ENCODE peak calls at places on chromosomes 12 and 14, in four cellular contexts. P is sigmoid colon; M is mammary epithelial cell; S is CD8-positive, alpha-beta T cell. E is an unnamed sample.

GRCh38 chr14:32201816-32202467 is at the start of gene RNU6-7:
- DNase-seq in P (peak; percentile 70), M (peak; percentile 15), S (no peak), E (no peak)

GRCh38 chr14:51462182-51462581 is 189.5 kb upstream of the FRMD6 start:
- DNase-seq in P (no peak), M (peak; percentile 85), S (no peak), E (peak; percentile 70)

GRCh38 chr14:21039585-21040369 is 2.4 kb upstream of the RNASE7 start:
- DNase-seq in P (peak; percentile 81), M (peak; percentile 66), S (no peak), E (no peak)

GRCh38 chr12:24820872-24821271 is 128.0 kb downstream of the BCAT1 start:
- DNase-seq in P (no peak), M (no peak), S (no peak), E (no peak)

GRCh38 chr14:67187826-67188225 is 1.4 kb upstream of the GARIN2 start:
- DNase-seq in P (no peak), M (peak; percentile 90), S (no peak), E (peak; percentile 52)

GRCh38 chr12:19925881-19926665 is 442.3 kb upstream of the PDE3A start:
- DNase-seq in P (no peak), M (no peak), S (no peak), E (no peak)

GRCh38 chr14:76589246-76589645 is 172.0 kb upstream of the VASH1 start:
- DNase-seq in P (no peak), M (peak; percentile 44), S (no peak), E (peak; percentile 56)

GRCh38 chr12:132703611-132704010 is 7.0 kb upstream of the PGAM5 start:
- DNase-seq in P (no peak), M (no peak), S (no peak), E (no peak)

GRCh38 chr14:59243174-59243573 is 54.7 kb downstream of the DAAM1 start:
- DNase-seq in P (no peak), M (no peak), S (no peak), E (no peak)

GRCh38 chr12:113366827-113367226 is 8.4 kb downstream of the PLBD2 start:
- DNase-seq in P (no peak), M (no peak), S (no peak), E (no peak)

GRCh38 chr12:113370923-113371682 is 12.7 kb downstream of the PLBD2 start:
- DNase-seq in P (no peak), M (no peak), S (no peak), E (no peak)

GRCh38 chr12:113369391-113369790 is 11.0 kb downstream of the PLBD2 start:
- DNase-seq in P (no peak), M (no peak), S (no peak), E (no peak)

GRCh38 chr12:113365639-113366395 is 7.4 kb downstream of the PLBD2 start:
- DNase-seq in P (no peak), M (no peak), S (no peak), E (no peak)

DNA sequence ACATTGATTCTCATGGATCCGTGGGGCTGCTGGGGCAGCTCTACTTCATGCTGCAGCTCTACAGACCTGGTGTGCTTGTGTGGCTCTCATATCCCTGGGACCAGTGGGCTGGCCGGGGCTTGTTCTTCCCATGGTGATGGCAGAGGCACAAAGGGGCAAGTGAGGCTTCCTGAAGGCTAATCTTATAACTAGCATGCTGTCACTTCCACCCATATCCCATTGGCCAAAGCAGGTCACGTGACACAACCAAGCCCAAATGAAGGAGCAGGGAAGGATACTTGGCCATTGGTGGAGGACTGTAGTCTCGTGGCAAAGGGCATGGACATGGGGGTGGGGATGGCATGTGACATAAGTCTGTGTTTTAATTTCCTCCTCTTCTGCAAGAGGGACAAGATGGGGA is 9.9 kb downstream of the PLBD2 start:
- DNase-seq in P (no peak), M (no peak), S (no peak), E (no peak)
- H3K27ac ChIP-seq in P (no peak overlapping the region), M (no peak overlapping the region), S (no peak overlapping the region), E (no peak overlapping the region)

DNA sequence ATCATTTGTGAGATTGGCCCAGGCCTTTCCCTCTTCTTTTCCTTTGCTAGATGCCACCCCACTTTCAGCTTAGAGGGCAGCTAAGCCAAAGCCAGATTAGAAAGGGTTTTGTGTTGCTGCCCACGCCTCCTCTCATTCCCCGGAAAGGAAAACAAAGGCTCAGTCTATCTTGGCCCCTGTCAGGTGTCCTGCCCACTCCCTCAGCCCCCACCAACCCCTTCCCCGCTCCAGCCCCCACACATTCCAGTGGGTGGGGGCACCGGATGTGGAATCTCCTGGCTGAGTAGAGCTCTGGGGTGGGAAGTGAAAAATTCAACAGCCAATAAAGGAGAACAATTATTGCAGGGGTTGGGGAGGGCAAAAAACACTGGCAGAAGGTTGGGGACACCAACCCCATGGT is 2.2 kb upstream of the RDH5 start:
- DNase-seq in P (no peak), M (no peak), S (no peak), E (no peak)
- H3K4me1 ChIP-seq in P (peaks cover 84% of the 10 kb centered on the region), M (peaks cover 65% of the 10 kb centered on the region), S (peaks cover 23% of the 10 kb centered on the region), E (peaks cover 41% of the 10 kb centered on the region)

DNA sequence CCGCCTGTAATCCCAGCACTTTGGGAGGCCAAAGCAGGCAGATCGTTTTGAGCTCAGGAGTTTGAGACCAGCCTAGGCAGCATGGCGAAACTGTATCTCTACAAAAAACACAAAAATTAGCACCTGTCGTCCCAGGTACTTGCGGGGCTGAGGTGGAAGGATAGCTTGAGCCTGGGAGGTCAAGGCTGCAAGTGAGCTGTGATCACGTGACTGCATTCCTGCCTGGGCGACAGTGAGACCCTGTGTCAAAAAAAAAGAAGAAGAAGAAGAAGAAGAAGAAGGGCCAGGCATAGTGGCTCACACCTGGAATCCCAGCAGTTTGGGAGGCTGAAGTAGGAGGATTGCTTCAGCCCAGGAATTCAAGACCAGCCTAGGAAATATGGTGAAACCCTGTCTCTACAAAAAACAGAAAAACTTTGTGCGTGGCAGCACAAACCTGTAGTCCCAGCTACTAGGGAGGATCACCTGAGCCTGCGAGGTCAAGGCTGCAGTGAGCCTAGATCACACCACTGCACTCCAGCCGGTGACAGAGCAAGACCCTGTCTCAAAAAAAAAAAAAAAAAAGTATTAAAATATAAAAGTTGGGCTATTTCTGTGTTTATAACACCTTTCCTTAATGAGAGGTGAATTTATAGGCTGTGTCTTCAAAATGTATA is 15.5 kb downstream of the RXYLT1 start:
- DNase-seq in P (no peak), M (no peak), S (no peak), E (no peak)
- H3K27ac ChIP-seq in P (no peak overlapping the region), M (no peak overlapping the region), S (no peak overlapping the region), E (no peak overlapping the region)

GRCh38 chr14:68672609-68673285 is 120.1 kb downstream of the ZFP36L1 start:
- DNase-seq in P (peak; percentile 65), M (no peak), S (no peak), E (no peak)

GRCh38 chr14:68671899-68672298 is 121.0 kb downstream of the ZFP36L1 start:
- DNase-seq in P (peak; percentile 66), M (no peak), S (no peak), E (no peak)

GRCh38 chr14:68674538-68675232 is 118.2 kb downstream of the ZFP36L1 start:
- DNase-seq in P (peak; percentile 34), M (no peak), S (no peak), E (no peak)

GRCh38 chr14:68675233-68675577 is 117.7 kb downstream of the ZFP36L1 start:
- DNase-seq in P (peak; percentile 19), M (peak; percentile 73), S (no peak), E (no peak)

GRCh38 chr14:68673464-68673863 is 119.4 kb downstream of the ZFP36L1 start:
- DNase-seq in P (no peak), M (no peak), S (no peak), E (no peak)
- H3K4me1 ChIP-seq in P (peaks cover 44% of the 10 kb centered on the region), M (peaks cover 45% of the 10 kb centered on the region), S (no peaks in the 10 kb centered on the region), E (peaks cover 42% of the 10 kb centered on the region)

DNA sequence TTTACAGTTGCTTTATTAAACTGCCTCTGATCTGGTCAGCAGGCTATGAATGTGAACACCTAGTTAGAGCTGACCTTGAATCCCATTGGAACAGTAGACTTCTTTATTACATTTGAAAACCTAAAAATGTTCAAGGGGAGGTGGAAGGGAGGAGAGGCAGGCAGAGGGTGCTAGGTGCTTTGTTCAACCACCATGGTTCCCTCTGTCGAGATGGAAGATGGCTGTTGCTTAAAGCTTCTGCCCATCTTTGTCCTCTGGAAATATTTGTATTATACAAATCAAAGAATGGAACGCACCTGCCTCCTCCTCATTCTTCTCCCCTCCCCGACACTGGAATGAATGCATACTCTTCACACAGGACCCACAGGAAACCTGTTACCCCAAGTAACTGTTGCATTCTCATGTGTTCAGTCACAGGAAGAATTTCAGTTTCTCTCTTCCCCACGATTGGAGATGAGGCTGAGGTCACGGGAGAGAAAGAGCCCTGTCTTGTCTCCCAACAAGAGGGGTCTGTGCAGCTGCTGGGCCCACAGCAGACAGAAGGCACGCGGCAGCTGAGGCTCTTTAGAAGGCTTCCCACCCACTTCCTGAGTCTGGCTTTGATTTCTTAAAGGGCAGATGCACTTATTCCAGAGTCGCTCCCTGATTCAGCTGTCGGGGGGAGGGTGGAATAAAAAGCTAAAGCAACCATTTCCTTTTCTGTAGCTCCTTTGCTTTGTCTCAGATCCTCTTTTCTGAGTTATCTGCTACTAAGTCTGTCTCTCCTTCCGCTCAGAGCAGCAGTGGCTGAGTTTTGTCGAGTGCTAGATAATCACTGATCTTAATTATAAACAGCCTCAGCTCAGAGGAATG is 217.9 kb upstream of the BTG1 start:
- DNase-seq in P (peak; percentile 77), M (no peak), S (peak; percentile 39), E (no peak)
- H3K27ac ChIP-seq in P (peak overlapping the region; percentile 39), M (no peak overlapping the region), S (peak overlapping the region; percentile 52), E (no peak overlapping the region)

GRCh38 chr12:104974626-104975290 is 11.4 kb upstream of the NOPCHAP1 start:
- DNase-seq in P (no peak), M (peak; percentile 72), S (no peak), E (peak; percentile 85)
- H3K4me1 ChIP-seq in P (no peaks in the 10 kb centered on the region), M (peaks cover 30% of the 10 kb centered on the region), S (no peaks in the 10 kb centered on the region), E (peaks cover 32% of the 10 kb centered on the region)

DNA sequence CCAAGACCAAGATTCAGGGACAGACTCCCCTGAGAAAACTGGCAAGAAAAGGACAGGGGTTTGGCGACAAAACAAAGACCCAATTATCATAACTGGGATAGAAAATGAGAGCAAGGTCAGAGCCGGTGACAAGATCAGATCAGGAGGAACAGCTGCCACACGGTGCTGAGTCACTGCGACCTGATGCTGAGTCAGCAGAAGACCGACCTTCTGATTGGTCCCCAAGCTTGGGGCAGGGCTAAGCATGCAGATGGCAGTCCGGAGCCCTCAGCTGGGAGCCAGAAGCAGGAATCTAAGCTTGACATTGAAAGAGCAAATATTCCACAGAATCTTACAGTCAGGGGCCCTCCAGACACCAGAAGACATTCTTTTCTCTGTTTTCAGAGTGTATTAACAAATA is 19.1 kb upstream of the ARMH4 start:
- DNase-seq in P (peak; percentile 74), M (peak; percentile 80), S (no peak), E (peak; percentile 30)
- H3K27ac ChIP-seq in P (no peak overlapping the region), M (no peak overlapping the region), S (no peak overlapping the region), E (peak overlapping the region; percentile 26)